ENCODE peak calls at places on chromosomes 2 and 18, in nine cellular contexts. T, X, E, Q, F, O, C, Y and M are unnamed samples.

GRCh38 chr2:159156834-159157233 is 129.7 kb downstream of the WDSUB1 start:
- DNase-seq in T (no peak), X (no peak), E (no peak), Q (no peak), F (no peak), O (no peak), C (no peak), Y (no peak), M (no peak)

GRCh38 chr18:22293417-22293816 is 124.0 kb downstream of the GATA6 start:
- DNase-seq in T (no peak), X (no peak), E (no peak), Q (no peak), F (no peak), O (no peak), C (no peak), Y (no peak), M (no peak)

GRCh38 chr18:79402977-79403722 is 7.4 kb downstream of the NFATC1 start:
- DNase-seq in T (peak), X (peak), E (no peak), Q (peak), F (peak), O (no peak), C (no peak), Y (no peak), M (no peak)

GRCh38 chr2:189252991-189253680 is 73.6 kb upstream of the COL5A2 start:
- DNase-seq in T (peak), X (no peak), E (no peak), Q (no peak), F (no peak), O (no peak), C (no peak), Y (no peak), M (no peak)

GRCh38 chr2:125227843-125228392 is 1202.8 kb downstream of the CNTNAP5 start:
- DNase-seq in T (no peak), X (no peak), E (no peak), Q (no peak), F (no peak), O (no peak), C (no peak), Y (no peak), M (no peak)

GRCh38 chr2:188819781-188820180 is 154.4 kb upstream of the COL3A1 start:
- DNase-seq in T (no peak), X (no peak), E (no peak), Q (no peak), F (no peak), O (no peak), C (no peak), Y (no peak), M (no peak)

GRCh38 chr2:72992734-72993102 is 75.4 kb downstream of the EMX1 start:
- DNase-seq in T (no peak), X (no peak), E (no peak), Q (no peak), F (no peak), O (peak), C (no peak), Y (no peak), M (no peak)

GRCh38 chr18:58862404-58862803 is 2.3 kb upstream of the ZNF532 start:
- DNase-seq in T (no peak), X (no peak), E (no peak), Q (no peak), F (no peak), O (no peak), C (no peak), Y (no peak), M (no peak)

GRCh38 chr2:215423928-215424540 is 11.8 kb downstream of the FN1 start:
- DNase-seq in T (no peak), X (no peak), E (no peak), Q (no peak), F (no peak), O (no peak), C (no peak), Y (no peak), M (no peak)

GRCh38 chr2:240233891-240234502 is 93.5 kb upstream of the OTOS start:
- DNase-seq in T (peak), X (peak), E (no peak), Q (no peak), F (no peak), O (no peak), C (no peak), Y (no peak), M (peak)